ENCODE peak calls at places on chromosomes 1 and 21, in seven cellular contexts. F is neural progenitor cell; R is GM23338; V is sigmoid colon; M is right cardiac atrium; T is CD4-positive, alpha-beta T cell; L is IMR-90. Z is an unnamed sample.

GRCh38 chr1:19979494-19979977 is at the start of gene PLA2G2A:
- DNase-seq in F (peak; percentile 21), R (no peak), V (peak; percentile 82), M (peak; percentile 60), T (no peak), L (no peak), Z (no peak)

GRCh38 chr1:217191441-217191840 is 439.4 kb downstream of the GPATCH2 start:
- DNase-seq in F (no peak), R (no peak), V (no peak), M (no peak), T (no peak), L (no peak), Z (no peak)

GRCh38 chr1:166507347-166507746 is 331.9 kb upstream of the POGK start:
- DNase-seq in F (no peak), R (no peak), V (no peak), M (no peak), T (no peak), L (no peak), Z (no peak)

GRCh38 chr1:246726881-246727280 is 2.7 kb downstream of the SCCPDH start:
- DNase-seq in F (no peak), R (no peak), V (no peak), M (no peak), T (no peak), L (no peak), Z (no peak)

GRCh38 chr1:184051485-184052193 is at the start of gene TSEN15:
- DNase-seq in F (peak; percentile 84), R (peak; percentile 84), V (peak; percentile 89), M (peak; percentile 89), T (peak; percentile 80), L (peak; percentile 86), Z (peak; percentile 82)

GRCh38 chr21:44684077-44684476 is 2.1 kb upstream of the KRTAP12-1 start:
- DNase-seq in F (no peak), R (no peak), V (no peak), M (no peak), T (no peak), L (no peak), Z (no peak)

GRCh38 chr1:30451532-30452125 is 271.8 kb downstream of the MATN1 start:
- DNase-seq in F (no peak), R (no peak), V (peak; percentile 17), M (no peak), T (no peak), L (no peak), Z (peak; percentile 40)

GRCh38 chr21:43359081-43359822 is 67.7 kb downstream of the SIK1 start:
- DNase-seq in F (no peak), R (no peak), V (no peak), M (peak; percentile 55), T (no peak), L (no peak), Z (no peak)

GRCh38 chr1:114153051-114153620 is 533 bp downstream of the SYT6 start:
- DNase-seq in F (no peak), R (peak; percentile 44), V (no peak), M (peak; percentile 53), T (no peak), L (no peak), Z (no peak)

GRCh38 chr1:18751425-18751824 is 108.0 kb downstream of the TAS1R2 start:
- DNase-seq in F (no peak), R (no peak), V (no peak), M (no peak), T (no peak), L (no peak), Z (no peak)

GRCh38 chr1:23475641-23476040 is 8.3 kb downstream of the ASAP3 start:
- DNase-seq in F (no peak), R (no peak), V (no peak), M (no peak), T (no peak), L (no peak), Z (no peak)

GRCh38 chr1:223479261-223479660 is 86.0 kb downstream of the CCDC185 start:
- DNase-seq in F (no peak), R (peak; percentile 19), V (no peak), M (no peak), T (no peak), L (no peak), Z (no peak)

GRCh38 chr1:228798047-228798446 is 62.8 kb downstream of the RHOU start:
- DNase-seq in F (no peak), R (no peak), V (peak; percentile 69), M (no peak), T (no peak), L (no peak), Z (no peak)

GRCh38 chr1:151837197-151837596 is 2.4 kb downstream of the C2CD4D start:
- DNase-seq in F (no peak), R (no peak), V (no peak), M (no peak), T (no peak), L (no peak), Z (no peak)

GRCh38 chr1:181493885-181494284 is 10.6 kb downstream of the CACNA1E start:
- DNase-seq in F (no peak), R (no peak), V (no peak), M (no peak), T (no peak), L (no peak), Z (no peak)

GRCh38 chr1:25030674-25031589 is 100.9 kb upstream of the RUNX3 start:
- DNase-seq in F (no peak), R (no peak), V (no peak), M (no peak), T (peak; percentile 68), L (peak; percentile 23), Z (no peak)

GRCh38 chr1:7352364-7352763 is 418.7 kb upstream of the VAMP3 start:
- DNase-seq in F (no peak), R (no peak), V (no peak), M (no peak), T (no peak), L (no peak), Z (no peak)

GRCh38 chr21:29718081-29718815 is 221.5 kb downstream of the GRIK1 start:
- DNase-seq in F (no peak), R (no peak), V (no peak), M (no peak), T (no peak), L (peak; percentile 34), Z (no peak)

GRCh38 chr1:33036051-33036525 is 595 bp downstream of the AK2 start:
- DNase-seq in F (peak; percentile 26), R (peak; percentile 26), V (no peak), M (no peak), T (no peak), L (peak; percentile 19), Z (no peak)

GRCh38 chr1:106924360-106924759 is 132.1 kb upstream of the PRMT6 start:
- DNase-seq in F (peak; percentile 66), R (peak; percentile 74), V (no peak), M (no peak), T (no peak), L (peak; percentile 33), Z (no peak)

GRCh38 chr1:205976708-205977107 is 26.5 kb downstream of the RAB7B start:
- DNase-seq in F (peak; percentile 18), R (peak; percentile 41), V (peak; percentile 63), M (peak; percentile 87), T (no peak), L (peak; percentile 81), Z (no peak)

GRCh38 chr21:45499201-45499750 is 43.0 kb downstream of the SLC19A1 start:
- DNase-seq in F (no peak), R (no peak), V (peak; percentile 51), M (peak; percentile 48), T (no peak), L (no peak), Z (no peak)

GRCh38 chr1:12593621-12594066 is 24.4 kb downstream of the DHRS3 start:
- DNase-seq in F (no peak), R (no peak), V (peak; percentile 95), M (peak; percentile 88), T (no peak), L (peak; percentile 59), Z (no peak)

GRCh38 chr21:46079357-46080170 is 18.3 kb upstream of the COL6A2 start:
- DNase-seq in F (no peak), R (no peak), V (peak; percentile 70), M (peak; percentile 71), T (no peak), L (peak; percentile 96), Z (no peak)

GRCh38 chr1:166692354-166692753 is 146.9 kb upstream of the POGK start:
- DNase-seq in F (no peak), R (no peak), V (no peak), M (no peak), T (no peak), L (no peak), Z (no peak)

GRCh38 chr21:42456457-42456856 is 39.6 kb downstream of the RSPH1 start:
- DNase-seq in F (no peak), R (no peak), V (no peak), M (no peak), T (peak; percentile 41), L (no peak), Z (no peak)

GRCh38 chr1:64082459-64082858 is 121.0 kb upstream of the UBE2U start:
- DNase-seq in F (no peak), R (no peak), V (no peak), M (no peak), T (no peak), L (peak; percentile 61), Z (no peak)
- H3K27ac ChIP-seq in F (no peak overlapping the region), R (no peak overlapping the region), V (no peak overlapping the region), M (no peak overlapping the region), T (no peak overlapping the region), L (no peak overlapping the region), Z (no peak overlapping the region)

GRCh38 chr1:53111693-53112092 is 30.7 kb downstream of the SLC1A7 start:
- DNase-seq in F (no peak), R (no peak), V (no peak), M (no peak), T (no peak), L (no peak), Z (no peak)
- H3K27ac ChIP-seq in F (no peak overlapping the region), R (no peak overlapping the region), V (no peak overlapping the region), M (no peak overlapping the region), T (no peak overlapping the region), L (no peak overlapping the region), Z (peak overlapping the region; percentile 75)

GRCh38 chr1:201125805-201126204 is 1.2 kb downstream of the ASCL5 start:
- DNase-seq in F (no peak), R (no peak), V (no peak), M (no peak), T (no peak), L (no peak), Z (no peak)

GRCh38 chr1:201127755-201128455 is 921 bp upstream of the ASCL5 start:
- DNase-seq in F (no peak), R (no peak), V (no peak), M (no peak), T (no peak), L (peak; percentile 63), Z (no peak)

GRCh38 chr1:201125019-201125418 is 2.0 kb downstream of the ASCL5 start:
- DNase-seq in F (no peak), R (no peak), V (no peak), M (no peak), T (no peak), L (no peak), Z (no peak)

GRCh38 chr1:201126832-201127754 is at the start of gene ASCL5:
- DNase-seq in F (peak; percentile 46), R (peak; percentile 68), V (no peak), M (no peak), T (no peak), L (peak; percentile 59), Z (no peak)

GRCh38 chr1:201126463-201126831 is 537 bp downstream of the ASCL5 start:
- DNase-seq in F (no peak), R (peak; percentile 8), V (no peak), M (no peak), T (no peak), L (no peak), Z (no peak)
- H3K27ac ChIP-seq in F (no peak overlapping the region), R (no peak overlapping the region), V (no peak overlapping the region), M (no peak overlapping the region), T (no peak overlapping the region), L (no peak overlapping the region), Z (no peak overlapping the region)

GRCh38 chr1:1876335-1876935 is 14.5 kb downstream of the GNB1 start:
- DNase-seq in F (no peak), R (no peak), V (no peak), M (no peak), T (no peak), L (peak; percentile 32), Z (no peak)
- H3K27ac ChIP-seq in F (no peak overlapping the region), R (peak overlapping the region; percentile 79), V (no peak overlapping the region), M (no peak overlapping the region), T (no peak overlapping the region), L (no peak overlapping the region), Z (no peak overlapping the region)

Z was measured in coronary artery.